ENCODE peak calls at places on chromosomes 5 and 9, in five cellular contexts. One of them, this sample, is unnamed.

GRCh38 chr9:16964228-16964627 is 93.8 kb upstream of the BNC2 start:
- DNase-seq in heart left ventricle: no peak
- DNase-seq in stromal cell of bone marrow: peak
- DNase-seq in uterus: no peak
- DNase-seq in GM19239: no peak
- DNase-seq in this sample: no peak

GRCh38 chr9:107945961-107946360 is 456.4 kb upstream of the KLF4 start:
- DNase-seq in heart left ventricle: no peak
- DNase-seq in stromal cell of bone marrow: no peak
- DNase-seq in uterus: no peak
- DNase-seq in GM19239: no peak
- DNase-seq in this sample: no peak

GRCh38 chr9:75803130-75803529 is 87.3 kb upstream of the PCSK5 start:
- DNase-seq in heart left ventricle: no peak
- DNase-seq in stromal cell of bone marrow: peak
- DNase-seq in uterus: no peak
- DNase-seq in GM19239: no peak
- DNase-seq in this sample: no peak

GRCh38 chr9:106920091-106920490 is 57.1 kb downstream of the ZNF462 start:
- DNase-seq in heart left ventricle: no peak
- DNase-seq in stromal cell of bone marrow: no peak
- DNase-seq in uterus: no peak
- DNase-seq in GM19239: no peak
- DNase-seq in this sample: no peak

GRCh38 chr9:123438321-123438720 is 82.3 kb downstream of the CRB2 start:
- DNase-seq in heart left ventricle: no peak
- DNase-seq in stromal cell of bone marrow: no peak
- DNase-seq in uterus: no peak
- DNase-seq in GM19239: no peak
- DNase-seq in this sample: no peak

GRCh38 chr5:109983135-109983534 is 293.4 kb downstream of the MAN2A1 start:
- DNase-seq in heart left ventricle: no peak
- DNase-seq in stromal cell of bone marrow: peak
- DNase-seq in uterus: no peak
- DNase-seq in GM19239: no peak
- DNase-seq in this sample: no peak

GRCh38 chr5:177440211-177440989 is 6.2 kb upstream of the PRR7 start:
- DNase-seq in heart left ventricle: no peak
- DNase-seq in stromal cell of bone marrow: no peak
- DNase-seq in uterus: no peak
- DNase-seq in GM19239: no peak
- DNase-seq in this sample: no peak

GRCh38 chr9:112874006-112874405 is 16.7 kb downstream of the SLC46A2 start:
- DNase-seq in heart left ventricle: no peak
- DNase-seq in stromal cell of bone marrow: no peak
- DNase-seq in uterus: no peak
- DNase-seq in GM19239: no peak
- DNase-seq in this sample: no peak

GRCh38 chr5:135545115-135545514 is 9.4 kb upstream of the NEUROG1 start:
- DNase-seq in heart left ventricle: no peak
- DNase-seq in stromal cell of bone marrow: no peak
- DNase-seq in uterus: no peak
- DNase-seq in GM19239: no peak
- DNase-seq in this sample: no peak

GRCh38 chr5:139287890-139288635 is 5.5 kb upstream of the MATR3 start:
- DNase-seq in heart left ventricle: no peak
- DNase-seq in stromal cell of bone marrow: no peak
- DNase-seq in uterus: no peak
- DNase-seq in GM19239: no peak
- DNase-seq in this sample: no peak

GRCh38 chr5:73268826-73269225 is 95.8 kb downstream of the TMEM174 start:
- DNase-seq in heart left ventricle: no peak
- DNase-seq in stromal cell of bone marrow: no peak
- DNase-seq in uterus: no peak
- DNase-seq in GM19239: no peak
- DNase-seq in this sample: no peak

GRCh38 chr5:148904440-148904839 is 78.0 kb downstream of the ADRB2 start:
- DNase-seq in heart left ventricle: peak
- DNase-seq in stromal cell of bone marrow: no peak
- DNase-seq in uterus: peak
- DNase-seq in GM19239: no peak
- DNase-seq in this sample: no peak

GRCh38 chr9:88813810-88814209 is 177.5 kb upstream of the S1PR3 start:
- DNase-seq in heart left ventricle: no peak
- DNase-seq in stromal cell of bone marrow: no peak
- DNase-seq in uterus: no peak
- DNase-seq in GM19239: no peak
- DNase-seq in this sample: no peak